ENCODE peak calls at places on chromosomes 12 and 14, in eight cellular contexts. J is breast epithelium, Q is IMR-90, S is Peyer's patch, F is psoas muscle, P is fibroblast of lung, I is kidney, W is cardiac muscle cell. Y is an unnamed sample.

GRCh38 chr12:68374315-68374982 is 42.3 kb upstream of the MDM1 start:
- DNase-seq in I (no peak), F (no peak), J (no peak), W (no peak), S (no peak), Q (no peak), P (no peak), Y (peak; percentile 38)

GRCh38 chr12:124568431-124569374 is 1.3 kb upstream of the NCOR2 start:
- DNase-seq in P (peak; percentile 96), W (peak; percentile 27), J (peak; percentile 71), I (peak; percentile 91), F (peak; percentile 81), S (peak; percentile 64), Q (peak; percentile 94), Y (peak; percentile 45)

GRCh38 chr12:107817250-107817649 is 42.7 kb downstream of the ASCL4 start:
- DNase-seq in F (no peak), Q (no peak), P (no peak), J (no peak), W (no peak), S (no peak), I (no peak), Y (no peak)

GRCh38 chr14:88170333-88170732 is 152.7 kb downstream of the KCNK10 start:
- DNase-seq in F (no peak), Q (no peak), I (no peak), J (no peak), P (no peak), W (no peak), S (no peak), Y (no peak)

GRCh38 chr12:16361142-16361783 is 13.8 kb downstream of the MGST1 start:
- DNase-seq in F (no peak), J (no peak), W (no peak), S (no peak), P (no peak), I (no peak), Q (no peak), Y (no peak)

GRCh38 chr14:93619176-93619793 is 169.0 kb downstream of the PRIMA1 start:
- DNase-seq in P (peak; percentile 58), S (peak; percentile 36), W (peak; percentile 77), I (no peak), Q (peak; percentile 50), F (no peak), J (no peak), Y (no peak)

GRCh38 chr12:96224219-96224615 is 30.0 kb downstream of the ELK3 start:
- DNase-seq in F (no peak), P (no peak), Q (no peak), S (no peak), J (no peak), W (no peak), I (no peak), Y (no peak)

GRCh38 chr12:57720606-57721595 is 17.6 kb downstream of the AGAP2 start:
- DNase-seq in P (no peak), J (peak; percentile 6), Q (no peak), F (no peak), I (no peak), W (no peak), S (no peak), Y (no peak)

GRCh38 chr12:12721251-12721689 is 4.1 kb downstream of the CDKN1B start:
- DNase-seq in F (no peak), P (no peak), W (no peak), Q (no peak), I (no peak), J (no peak), S (no peak), Y (no peak)

GRCh38 chr12:12722351-12723146 is 5.4 kb downstream of the CDKN1B start:
- DNase-seq in Q (peak; percentile 53), I (no peak), J (no peak), P (peak; percentile 70), S (no peak), W (no peak), F (no peak), Y (peak; percentile 69)

GRCh38 chr12:12724421-12725085 is 7.4 kb downstream of the CDKN1B start:
- DNase-seq in W (no peak), Q (no peak), P (no peak), J (no peak), F (no peak), S (no peak), I (no peak), Y (no peak)

GRCh38 chr12:12723681-12724420 is 6.7 kb downstream of the CDKN1B start:
- DNase-seq in I (peak; percentile 81), P (peak; percentile 24), F (peak; percentile 55), S (peak; percentile 35), Q (peak; percentile 25), J (no peak), W (peak; percentile 55), Y (peak; percentile 38)

GRCh38 chr12:12723147-12723680 is 6.0 kb downstream of the CDKN1B start:
- DNase-seq in Q (peak; percentile 37), W (no peak), S (no peak), F (no peak), P (no peak), J (no peak), I (no peak), Y (no peak)
- H3K4me1 ChIP-seq in Q (no peaks in the 10 kb centered on the region), W (peaks cover 21% of the 10 kb centered on the region), S (no peaks in the 10 kb centered on the region), F (peaks cover 44% of the 10 kb centered on the region), P (no peaks in the 10 kb centered on the region), J (peaks cover 2% of the 10 kb centered on the region), I (peaks cover 6% of the 10 kb centered on the region), Y (peaks cover 9% of the 10 kb centered on the region)

DNA sequence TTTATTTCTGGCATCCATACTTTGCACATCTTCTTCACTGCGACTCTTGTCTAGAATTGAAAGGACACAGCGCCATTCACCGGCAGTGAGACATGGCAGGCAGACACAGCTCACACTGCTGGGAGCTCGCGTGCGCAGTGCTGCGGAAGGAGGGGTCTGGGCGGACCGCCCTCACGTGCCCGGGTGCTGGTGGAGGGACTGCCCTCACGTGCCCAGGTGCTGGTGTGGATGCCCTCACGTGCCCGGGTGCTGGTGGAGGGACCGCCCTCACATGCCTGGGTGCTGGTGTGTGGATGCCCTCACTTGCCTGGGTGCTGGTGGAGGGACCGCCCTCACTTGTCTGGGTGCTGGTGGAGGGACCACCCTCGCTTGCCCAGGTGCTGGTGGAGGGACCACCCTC is 27.9 kb upstream of the GOLGA3 start:
- DNase-seq in F (no peak), J (no peak), P (no peak), I (no peak), S (no peak), W (no peak), Q (no peak), Y (no peak)
- H3K36me3 ChIP-seq in F (peaks cover 95% of the 10 kb centered on the region), J (peaks cover 4% of the 10 kb centered on the region), P (peaks cover 40% of the 10 kb centered on the region), I (peaks cover 44% of the 10 kb centered on the region), S (peaks cover 3% of the 10 kb centered on the region), W (peaks cover 52% of the 10 kb centered on the region), Q (peaks cover 68% of the 10 kb centered on the region), Y (peaks cover 75% of the 10 kb centered on the region)

GRCh38 chr12:104297477-104298113 is 5.9 kb upstream of the EID3 start:
- DNase-seq in P (no peak), W (no peak), S (no peak), Q (no peak), I (no peak), F (no peak), J (no peak), Y (no peak)

GRCh38 chr12:104299842-104300481 is 3.6 kb upstream of the EID3 start:
- DNase-seq in W (no peak), P (no peak), F (no peak), J (no peak), S (no peak), Q (no peak), I (no peak), Y (peak; percentile 65)

GRCh38 chr12:104294845-104295674 is 8.5 kb upstream of the EID3 start:
- DNase-seq in P (no peak), Q (no peak), S (no peak), J (no peak), I (no peak), W (no peak), F (no peak), Y (peak; percentile 95)

GRCh38 chr12:104295954-104296353 is 7.6 kb upstream of the EID3 start:
- DNase-seq in I (no peak), S (no peak), W (no peak), P (no peak), Q (no peak), F (no peak), J (no peak), Y (peak; percentile 35)

GRCh38 chr12:104296718-104297117 is 6.8 kb upstream of the EID3 start:
- DNase-seq in Q (no peak), W (no peak), I (no peak), P (no peak), F (no peak), S (no peak), J (no peak), Y (peak; percentile 89)
- H3K4me1 ChIP-seq in Q (peaks cover 25% of the 10 kb centered on the region), W (no peaks in the 10 kb centered on the region), I (peaks cover 5% of the 10 kb centered on the region), P (peaks cover 11% of the 10 kb centered on the region), F (peaks cover 71% of the 10 kb centered on the region), S (peaks cover 3% of the 10 kb centered on the region), J (no peaks in the 10 kb centered on the region), Y (peaks cover 2% of the 10 kb centered on the region)

GRCh38 chr12:121808623-121809022 is 4.8 kb downstream of the SETD1B start:
- DNase-seq in S (no peak), P (no peak), F (no peak), J (no peak), I (no peak), Q (no peak), W (no peak), Y (no peak)
- H3K36me3 ChIP-seq in S (no peaks in the 10 kb centered on the region), P (peaks cover 32% of the 10 kb centered on the region), F (peaks cover 36% of the 10 kb centered on the region), J (no peaks in the 10 kb centered on the region), I (peaks cover 9% of the 10 kb centered on the region), Q (peaks cover 40% of the 10 kb centered on the region), W (peaks cover 18% of the 10 kb centered on the region), Y (peaks cover 47% of the 10 kb centered on the region)

DNA sequence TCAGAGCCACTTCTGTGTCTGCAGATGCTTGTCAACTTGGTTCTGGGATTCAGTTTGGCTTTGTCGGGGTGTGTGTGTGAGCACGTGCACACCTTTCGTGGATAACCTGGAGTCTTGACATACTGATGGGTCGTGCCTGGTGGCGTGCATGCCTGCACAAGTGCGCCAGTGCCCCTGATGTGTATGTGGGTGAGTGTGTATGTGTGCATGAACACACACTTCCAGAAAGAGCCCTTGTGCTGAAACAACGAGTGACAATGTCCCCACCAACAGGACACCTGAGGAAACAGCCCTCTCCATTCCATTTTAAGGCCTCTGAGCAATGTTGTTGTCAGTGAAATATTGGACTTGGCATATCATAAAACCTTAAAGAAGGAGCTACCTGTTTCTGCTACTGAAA is 53.9 kb downstream of the SMUG1 start:
- DNase-seq in J (no peak), S (no peak), I (peak; percentile 67), F (no peak), Q (no peak), P (no peak), W (no peak), Y (no peak)
- H3K4me1 ChIP-seq in J (no peaks in the 10 kb centered on the region), S (no peaks in the 10 kb centered on the region), I (peaks cover 11% of the 10 kb centered on the region), F (no peaks in the 10 kb centered on the region), Q (no peaks in the 10 kb centered on the region), P (no peaks in the 10 kb centered on the region), W (peaks cover 3% of the 10 kb centered on the region), Y (peaks cover 4% of the 10 kb centered on the region)

GRCh38 chr12:113318900-113319628 is 15.8 kb downstream of the SLC8B1 start:
- DNase-seq in I (no peak), F (no peak), S (no peak), J (no peak), P (no peak), W (no peak), Q (no peak), Y (no peak)
- H3K36me3 ChIP-seq in I (peaks cover 13% of the 10 kb centered on the region), F (peaks cover 70% of the 10 kb centered on the region), S (no peaks in the 10 kb centered on the region), J (peaks cover 10% of the 10 kb centered on the region), P (peaks cover 3% of the 10 kb centered on the region), W (no peaks in the 10 kb centered on the region), Q (peaks cover 11% of the 10 kb centered on the region), Y (peaks cover 13% of the 10 kb centered on the region)

Y was measured in trophoblast cell.